ENCODE peak calls at places on chromosomes 2 and 18, in seven cellular contexts. X is fibroblast of lung, K is psoas muscle, N is colonic mucosa, H is Peyer's patch, M is mammary epithelial cell, E is sigmoid colon. V is an unnamed sample. For H3K27me3, the result is how much of the 10 kb centered on the place peaks cover.

GRCh38 chr2:84492571-84492970 is 23.7 kb upstream of the DNAH6 start:
- DNase-seq in X (no peak), N (no peak), E (no peak), K (no peak), M (no peak), H (no peak), V (no peak)

GRCh38 chr2:94875064-94875819 is 4.0 kb downstream of the TEKT4 start:
- DNase-seq in X (no peak), N (no peak), M (no peak), K (no peak), E (no peak), H (no peak), V (no peak)

GRCh38 chr2:209946539-209946938 is 55.9 kb upstream of the RPE start:
- DNase-seq in K (no peak), X (peak), N (no peak), M (no peak), E (no peak), H (no peak), V (no peak)

GRCh38 chr18:58671941-58672565 is 788 bp downstream of the MALT1 start:
- DNase-seq in H (peak), E (no peak), K (no peak), X (peak), N (peak), M (peak), V (no peak)

GRCh38 chr2:172214252-172214651 is 111.6 kb upstream of the DLX2 start:
- DNase-seq in M (peak), H (no peak), N (no peak), X (no peak), K (no peak), E (no peak), V (no peak)

GRCh38 chr2:135168119-135168872 is 116.2 kb downstream of the RAB3GAP1 start:
- DNase-seq in N (peak), M (no peak), K (no peak), X (no peak), H (peak), E (no peak), V (no peak)

GRCh38 chr2:25981596-25982272 is 563 bp downstream of the KIF3C start:
- DNase-seq in M (no peak), K (no peak), E (no peak), H (no peak), X (peak), N (no peak), V (no peak)

GRCh38 chr2:221484761-221485499 is 87.2 kb downstream of the EPHA4 start:
- DNase-seq in N (no peak), M (no peak), E (no peak), H (no peak), K (no peak), X (no peak), V (no peak)

GRCh38 chr18:48888681-48889080 is 62.1 kb downstream of the SMAD7 start:
- DNase-seq in X (no peak), K (no peak), M (no peak), E (peak), N (no peak), H (no peak), V (no peak)

GRCh38 chr18:12928149-12928548 is 19.7 kb upstream of the SEH1L start:
- DNase-seq in X (peak), H (no peak), K (no peak), E (no peak), N (no peak), M (no peak), V (no peak)

GRCh38 chr2:64056021-64056420 is 36.8 kb upstream of the VPS54 start:
- DNase-seq in X (no peak), M (peak), K (no peak), H (no peak), N (no peak), E (no peak), V (no peak)

GRCh38 chr2:164967349-164967748 is 12.0 kb upstream of the SLC38A11 start:
- DNase-seq in H (no peak), M (no peak), E (no peak), X (no peak), N (no peak), K (no peak), V (no peak)

GRCh38 chr2:218369374-218369773 is 12.7 kb upstream of the SLC11A1 start:
- DNase-seq in K (no peak), H (no peak), N (no peak), X (peak), M (no peak), E (no peak), V (no peak)

GRCh38 chr2:43269074-43269572 is 42.7 kb upstream of the ZFP36L2 start:
- DNase-seq in H (peak), M (no peak), N (peak), K (peak), X (peak), E (peak), V (peak)

GRCh38 chr2:10041711-10042110 is 1.6 kb upstream of the KLF11 start:
- DNase-seq in M (no peak), K (no peak), N (no peak), X (no peak), E (peak), H (no peak), V (no peak)
- H3K4me3 ChIP-seq in M (no peak), K (peak), N (no peak), X (no peak), E (peak), H (no peak), V (no peak)

DNA sequence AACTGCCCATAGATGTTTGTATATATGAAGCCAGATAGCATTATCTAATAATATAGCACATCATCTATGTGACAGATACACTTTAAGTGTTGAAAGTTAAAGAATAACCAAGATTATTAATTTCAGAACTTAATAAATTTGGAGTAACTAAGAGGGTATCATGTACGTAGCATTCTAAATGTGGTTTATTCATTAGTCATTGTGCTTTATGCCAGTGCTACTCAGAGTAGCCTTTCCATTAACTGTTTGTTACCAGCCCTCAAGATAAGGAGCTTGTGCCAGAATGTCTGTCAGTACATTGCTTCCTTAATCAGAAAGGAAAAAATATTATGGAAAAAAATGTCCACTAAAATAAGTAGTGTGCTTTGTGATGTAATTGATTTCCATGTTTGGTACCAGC is 94.9 kb upstream of the TWSG1 start:
- DNase-seq in M (no peak), K (no peak), E (no peak), H (no peak), X (no peak), N (no peak), V (no peak)
- H3K27me3 ChIP-seq in M (under half), K (under half), E (under half), H (under half), X (under half), N (under half), V (under half)

GRCh38 chr2:142670362-142670761 is 207.1 kb upstream of the KYNU start:
- DNase-seq in K (no peak), M (no peak), N (no peak), H (no peak), E (no peak), X (no peak), V (no peak)
- TF ChIP-seq CTCF in K (no peak), M (no peak), N (no peak), H (no peak), E (no peak), X (no peak), V (no peak)

DNA sequence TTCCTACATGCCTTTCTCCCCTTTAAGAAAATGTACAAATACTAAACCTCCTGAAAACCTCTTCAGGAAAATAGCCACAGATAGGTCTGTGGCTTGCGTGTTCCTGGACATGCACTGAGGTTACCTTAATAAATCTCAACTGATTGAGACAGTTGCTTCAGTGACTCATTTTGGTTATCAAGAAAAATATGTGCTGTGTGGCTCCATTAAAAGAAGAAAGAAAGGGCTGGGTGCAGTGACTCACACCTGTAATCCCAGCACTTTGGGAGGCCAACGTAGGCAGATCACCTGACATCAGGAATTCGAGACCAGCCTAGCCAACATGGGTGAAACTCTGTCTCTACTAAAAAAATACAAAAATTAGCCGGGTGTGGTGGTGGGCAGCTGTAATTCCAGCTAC is 27.1 kb downstream of the CREG2 start:
- DNase-seq in K (no peak), N (no peak), H (no peak), E (no peak), M (peak), X (no peak), V (no peak)
- H3K4me3 ChIP-seq in K (no peak), N (no peak), H (no peak), E (no peak), M (no peak), X (no peak), V (no peak)

GRCh38 chr2:54457326-54458023 is 1.3 kb downstream of the SPTBN1 start:
- DNase-seq in E (peak), M (peak), X (peak), N (no peak), K (peak), H (no peak), V (no peak)

GRCh38 chr2:54456526-54457325 is 599 bp downstream of the SPTBN1 start:
- DNase-seq in E (peak), H (no peak), M (peak), N (no peak), X (peak), K (peak), V (no peak)

GRCh38 chr2:54455584-54456525 is at the start of gene SPTBN1:
- DNase-seq in M (peak), X (peak), E (peak), K (peak), H (peak), N (peak), V (peak)

GRCh38 chr2:54454548-54454921 is 1.6 kb upstream of the SPTBN1 start:
- DNase-seq in K (no peak), N (no peak), X (no peak), M (no peak), H (no peak), E (no peak), V (no peak)

GRCh38 chr2:54454922-54455583 is 1.1 kb upstream of the SPTBN1 start:
- DNase-seq in M (peak), E (peak), N (no peak), H (no peak), X (no peak), K (peak), V (no peak)
- H3K27me3 ChIP-seq in M (under half), E (under half), N (under half), H (under half), X (under half), K (under half), V (under half)

GRCh38 chr18:61323951-61324350 is 9.3 kb upstream of the CDH20 start:
- DNase-seq in K (no peak), H (no peak), M (peak), N (no peak), X (peak), E (no peak), V (no peak)

GRCh38 chr18:61326407-61326806 is 6.8 kb upstream of the CDH20 start:
- DNase-seq in N (no peak), H (no peak), M (no peak), K (no peak), E (no peak), X (no peak), V (no peak)

DNA sequence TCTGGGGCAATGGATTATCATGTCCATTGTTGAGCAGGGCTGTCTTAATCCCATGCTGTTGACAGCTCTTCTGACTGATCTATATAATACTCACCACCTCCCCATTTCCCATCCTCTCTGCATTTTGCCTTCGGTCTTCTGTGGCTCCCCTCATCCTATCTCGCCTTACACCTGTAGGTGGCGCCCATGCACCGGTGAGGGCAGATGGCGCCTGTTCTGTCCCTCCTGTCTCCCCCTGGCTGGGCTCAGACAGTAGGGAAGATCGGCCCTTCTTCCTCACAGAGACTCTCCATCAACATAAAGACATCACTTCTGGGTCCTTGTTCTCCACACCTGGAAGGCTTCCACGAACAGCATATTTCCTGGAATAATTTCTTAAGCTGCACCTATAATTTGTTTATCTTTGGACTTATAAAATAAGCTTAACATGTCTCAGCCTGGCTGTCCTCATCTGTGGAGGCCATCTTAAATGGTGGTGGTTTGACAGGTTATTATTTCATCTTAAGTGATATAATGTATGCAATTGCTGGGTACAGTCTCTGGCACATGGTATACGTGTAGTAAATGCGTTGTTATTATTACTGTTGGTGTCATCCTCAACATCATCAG is 10.9 kb upstream of the CDH20 start:
- DNase-seq in H (peak), X (peak), N (peak), K (no peak), E (no peak), M (peak), V (no peak)
- TF ChIP-seq CTCF in H (no peak), X (peak), N (peak), K (peak), E (no peak), M (peak), V (peak)

GRCh38 chr2:89845532-89845931 is 1154.1 kb downstream of the RPIA start:
- DNase-seq in X (no peak), E (no peak), N (no peak), K (no peak), M (no peak), H (no peak), V (no peak)

GRCh38 chr2:89850481-89850880 is 1159.0 kb downstream of the RPIA start:
- DNase-seq in N (no peak), M (no peak), K (no peak), H (no peak), E (no peak), X (no peak), V (no peak)

GRCh38 chr2:89848763-89849162 is 1157.3 kb downstream of the RPIA start:
- DNase-seq in K (no peak), X (no peak), M (no peak), E (no peak), N (no peak), H (no peak), V (no peak)

GRCh38 chr2:89849731-89850130 is 1158.3 kb downstream of the RPIA start:
- DNase-seq in H (no peak), K (no peak), X (no peak), N (no peak), M (no peak), E (no peak), V (no peak)

GRCh38 chr2:89848114-89848513 is 1156.6 kb downstream of the RPIA start:
- DNase-seq in X (no peak), K (no peak), N (no peak), M (no peak), E (no peak), H (no peak), V (no peak)
- H3K4me3 ChIP-seq in X (no peak), K (no peak), N (no peak), M (no peak), E (no peak), H (no peak), V (no peak)

DNA sequence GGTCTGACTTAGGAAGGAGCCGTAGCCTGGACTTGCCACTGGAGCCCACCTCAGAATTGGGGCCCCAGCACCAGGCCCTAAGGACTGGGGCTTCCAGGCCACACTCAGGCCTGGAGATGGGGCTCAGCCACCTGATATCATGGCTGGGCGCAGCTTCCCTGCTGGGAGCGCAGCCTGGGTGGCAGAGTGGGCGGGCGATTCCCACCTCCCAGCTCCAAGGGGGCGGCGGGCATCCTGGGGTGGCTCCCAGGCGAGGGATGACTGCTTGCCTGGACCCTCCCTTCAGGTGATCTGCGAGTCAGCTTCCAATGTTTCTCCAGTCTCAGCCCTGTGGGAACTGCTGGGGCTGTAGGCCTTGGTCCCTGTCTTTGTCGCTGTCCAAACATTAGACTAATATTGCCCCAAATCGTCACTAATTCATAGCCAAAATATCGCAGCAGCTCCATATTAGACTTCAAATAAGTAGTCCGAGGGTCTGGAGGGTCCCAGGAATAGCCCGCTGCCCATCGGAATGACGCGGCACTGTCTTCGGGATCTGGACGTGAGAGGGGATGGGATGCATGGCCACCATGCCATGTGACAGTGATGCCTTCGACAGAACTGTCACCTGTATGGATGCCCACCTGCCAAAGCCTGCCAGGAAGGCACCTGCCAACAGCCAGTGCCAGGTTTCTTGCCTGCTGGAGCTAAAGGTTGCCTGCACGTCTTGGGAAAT is 20.2 kb downstream of the GPR35 start:
- DNase-seq in M (no peak), X (no peak), N (no peak), H (no peak), E (peak), K (peak), V (no peak)
- H3K27me3 ChIP-seq in M (under half), X (under half), N (under half), H (under half), E (under half), K (under half), V (under half)

DNA sequence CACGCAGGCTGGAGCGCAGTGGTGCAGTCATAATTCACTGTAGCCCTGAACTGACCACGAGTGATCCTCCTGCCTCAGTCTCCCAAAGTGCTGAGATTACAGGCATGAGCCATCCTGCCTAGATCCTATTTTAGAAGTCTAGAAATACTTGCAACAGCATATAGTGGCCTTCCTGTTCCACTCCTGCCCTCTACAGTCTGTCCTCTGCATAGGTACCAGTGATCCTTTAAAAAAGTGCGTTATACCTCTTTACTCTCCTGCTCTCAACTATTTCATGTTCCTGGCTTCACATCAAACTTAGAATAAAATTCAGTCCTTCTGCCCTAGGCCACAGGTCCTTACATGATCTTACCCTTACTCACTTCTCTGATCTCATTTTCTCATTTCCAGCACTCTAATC is 6.0 kb downstream of the COMMD1 start:
- DNase-seq in E (no peak), M (peak), K (no peak), H (no peak), N (no peak), X (no peak), V (no peak)
- TF ChIP-seq CTCF in E (no peak), M (peak), K (peak), H (no peak), N (no peak), X (no peak), V (no peak)

GRCh38 chr2:133668547-133668946 is 100.3 kb upstream of the NCKAP5 start:
- DNase-seq in H (no peak), X (no peak), M (no peak), K (no peak), N (no peak), E (no peak), V (no peak)
- H3K4me3 ChIP-seq in H (no peak), X (no peak), M (no peak), K (no peak), N (no peak), E (no peak), V (no peak)

V was measured in BJ.